ENCODE peak calls at places on chromosome 22, in five cellular contexts. Z is prostate gland, B is heart left ventricle, Y is HFF-Myc, R is NT2/D1. Q is an unnamed sample.

GRCh38 chr22:27381960-27382742 is 419.4 kb downstream of the MN1 start:
- DNase-seq in Z (no peak), B (no peak), Y (no peak), R (no peak), Q (no peak)

GRCh38 chr22:44972363-44973083 is 37.3 kb downstream of the PHF21B start:
- DNase-seq in Z (peak), B (no peak), Y (no peak), R (no peak), Q (no peak)

GRCh38 chr22:28222571-28222970 is 303.5 kb upstream of the PITPNB start:
- DNase-seq in Z (no peak), B (no peak), Y (no peak), R (no peak), Q (no peak)

GRCh38 chr22:40401981-40402406 is 31.6 kb downstream of the SGSM3 start:
- DNase-seq in Z (no peak), B (no peak), Y (no peak), R (no peak), Q (no peak)

GRCh38 chr22:26681395-26681821 is 24.0 kb downstream of the MIAT start:
- DNase-seq in Z (no peak), B (no peak), Y (no peak), R (peak), Q (no peak)

GRCh38 chr22:30921108-30921507 is 47.5 kb downstream of the MORC2 start:
- DNase-seq in Z (no peak), B (no peak), Y (no peak), R (no peak), Q (no peak)

GRCh38 chr22:33896154-33896800 is 24.0 kb downstream of the LARGE1 start:
- DNase-seq in Z (no peak), B (no peak), Y (no peak), R (no peak), Q (no peak)

GRCh38 chr22:36256474-36256873 is 3.5 kb downstream of the APOL1 start:
- DNase-seq in Z (no peak), B (no peak), Y (no peak), R (no peak), Q (no peak)

GRCh38 chr22:47090591-47091240 is 328.3 kb downstream of the TBC1D22A start:
- DNase-seq in Z (no peak), B (no peak), Y (no peak), R (no peak), Q (no peak)

DNA sequence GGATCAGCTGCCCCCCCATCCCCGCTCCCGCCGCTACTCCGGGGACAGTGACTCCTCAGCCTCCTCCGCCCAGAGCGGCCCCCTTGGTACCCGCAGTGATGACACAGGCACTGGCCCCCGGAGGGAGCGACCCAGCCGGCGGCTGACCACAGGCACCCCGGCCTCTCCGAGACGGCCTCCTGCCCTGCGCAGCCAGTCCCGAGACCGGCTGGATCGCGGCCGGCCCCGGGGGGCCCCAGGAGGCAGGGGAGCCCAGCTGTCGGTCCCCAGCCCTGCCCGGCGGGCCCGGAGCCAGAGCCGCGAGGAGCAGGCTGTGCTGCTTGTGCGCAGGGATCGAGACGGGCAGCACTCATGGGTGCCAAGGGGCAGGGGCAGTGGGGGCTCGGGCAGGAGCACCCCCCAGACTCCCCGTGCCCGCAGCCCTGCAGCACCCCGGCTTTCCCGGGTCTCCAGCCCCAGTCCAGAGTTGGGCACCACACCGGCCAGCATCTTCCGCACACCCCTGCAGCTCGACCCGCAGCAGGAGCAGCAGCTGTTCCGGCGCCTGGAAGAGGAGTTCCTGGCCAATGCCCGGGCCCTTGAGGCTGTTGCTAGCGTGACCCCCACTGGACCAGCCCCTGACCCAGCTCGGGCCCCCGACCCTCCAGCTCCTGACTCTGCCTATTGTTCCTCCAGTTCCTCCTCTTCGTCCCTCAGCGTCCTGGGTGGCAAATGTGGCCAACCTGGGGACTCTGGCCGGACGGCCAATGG is 3.9 kb downstream of the RASL10A start:
- DNase-seq in Z (no peak), B (no peak), Y (no peak), R (no peak), Q (no peak)
- H3K4me3 ChIP-seq in Z (no peak), B (peak), Y (no peak), R (no peak), Q (peak)

GRCh38 chr22:19176732-19177131 is 1.8 kb downstream of the SLC25A1 start:
- DNase-seq in Z (no peak), B (no peak), Y (no peak), R (no peak), Q (no peak)
- H3K4me3 ChIP-seq in Z (no peak), B (no peak), Y (peak), R (peak), Q (peak)

GRCh38 chr22:16937811-16938210 is 70.2 kb downstream of the GAB4 start:
- DNase-seq in Z (no peak), B (no peak), Y (no peak), R (no peak), Q (no peak)
- H3K4me3 ChIP-seq in Z (no peak), B (no peak), Y (no peak), R (no peak), Q (no peak)

GRCh38 chr22:24593810-24594568 is 1.1 kb upstream of the LRRC75B start:
- DNase-seq in Z (no peak), B (no peak), Y (no peak), R (no peak), Q (no peak)
- H3K4me3 ChIP-seq in Z (no peak), B (no peak), Y (no peak), R (no peak), Q (no peak)

DNA sequence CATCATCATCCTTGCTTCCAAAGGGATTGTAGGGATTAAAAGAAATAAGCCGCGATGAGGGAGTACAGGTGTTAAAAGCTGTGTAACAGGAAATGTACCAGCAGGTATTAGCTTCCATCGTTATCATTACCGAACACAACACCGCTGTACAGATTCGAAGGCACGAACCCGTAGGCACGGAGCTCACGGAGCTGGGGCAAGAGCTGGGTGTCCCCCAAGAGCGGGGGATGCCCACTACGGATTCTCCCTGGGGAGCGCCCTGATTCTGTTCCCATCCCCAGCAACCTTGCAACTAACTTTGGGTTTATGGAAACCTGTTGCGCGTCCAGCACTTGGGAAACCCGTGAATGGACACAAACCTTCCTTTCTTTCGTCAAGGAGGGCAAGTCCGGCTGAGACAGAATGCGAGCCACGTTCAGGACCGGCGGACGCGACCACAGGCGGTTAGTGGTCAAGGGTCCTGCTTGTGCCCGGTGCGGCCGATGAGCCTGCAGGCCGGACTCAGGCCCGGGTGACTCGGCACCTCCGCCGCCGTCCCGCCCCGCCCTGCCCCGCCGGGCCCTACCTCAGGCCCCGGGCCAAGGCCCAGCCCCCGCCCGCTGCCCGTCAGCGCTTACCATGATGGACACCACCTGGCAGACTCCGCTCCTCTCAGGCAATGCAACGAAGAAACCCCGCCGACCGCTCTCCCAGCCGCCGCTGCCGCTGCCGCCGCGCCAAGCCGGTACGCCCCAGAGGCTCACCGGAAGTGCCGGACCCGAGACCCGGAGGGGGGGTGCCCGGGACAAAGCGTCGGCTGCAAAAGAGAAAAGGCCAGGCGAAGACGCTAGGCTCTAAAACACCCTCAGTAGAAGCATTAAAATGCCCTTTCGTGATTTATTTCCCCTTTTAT is at the start of gene UFD1:
- DNase-seq in Z (peak), B (peak), Y (no peak), R (peak), Q (peak)
- H3K4me3 ChIP-seq in Z (peak), B (peak), Y (peak), R (peak), Q (peak)

GRCh38 chr22:38299758-38300157 is 17.5 kb downstream of the CSNK1E start:
- DNase-seq in Z (no peak), B (no peak), Y (no peak), R (no peak), Q (no peak)

GRCh38 chr22:38298312-38299000 is 18.8 kb downstream of the CSNK1E start:
- DNase-seq in Z (no peak), B (no peak), Y (no peak), R (no peak), Q (peak)

GRCh38 chr22:38302906-38303305 is 14.3 kb downstream of the CSNK1E start:
- DNase-seq in Z (no peak), B (no peak), Y (no peak), R (no peak), Q (no peak)

GRCh38 chr22:38299001-38299651 is 18.1 kb downstream of the CSNK1E start:
- DNase-seq in Z (no peak), B (no peak), Y (no peak), R (no peak), Q (no peak)

DNA sequence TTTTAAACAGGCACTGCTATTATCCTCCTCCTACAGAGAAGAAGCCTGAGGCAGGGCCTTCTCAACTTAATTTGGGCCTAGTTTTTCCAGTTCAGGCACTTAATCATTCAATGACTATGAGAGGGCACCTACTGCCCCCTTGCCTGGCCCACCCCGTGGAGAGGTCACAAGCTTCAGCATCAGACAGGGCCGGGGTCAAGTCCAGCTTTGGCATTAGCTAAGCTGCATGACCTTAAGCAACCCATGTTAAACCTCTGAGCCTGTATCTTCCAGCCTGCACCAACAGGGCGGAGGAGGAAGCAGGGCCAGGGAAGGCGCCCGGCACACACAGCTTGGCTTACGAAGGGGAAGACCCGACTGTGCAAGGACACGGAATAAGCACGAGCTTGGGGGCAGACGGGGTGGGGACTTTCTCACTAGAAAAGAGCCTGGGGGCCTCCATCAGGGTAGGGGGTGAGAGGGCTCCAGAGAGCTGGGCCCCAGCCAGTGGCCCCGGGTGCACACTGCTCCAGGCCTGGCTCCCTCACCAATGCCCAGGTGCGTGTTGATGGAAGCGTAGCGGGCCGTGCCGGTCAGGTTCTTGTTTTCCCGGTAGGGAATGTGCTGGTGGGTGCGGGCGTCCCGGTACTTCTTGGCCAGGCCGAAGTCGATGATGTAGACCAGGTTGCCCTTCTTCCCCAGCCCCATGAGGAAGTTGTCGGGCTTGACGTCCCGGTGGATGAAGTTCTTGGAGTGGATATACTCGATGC is 16.9 kb downstream of the CSNK1E start:
- DNase-seq in Z (no peak), B (no peak), Y (no peak), R (no peak), Q (no peak)
- H3K4me3 ChIP-seq in Z (no peak), B (no peak), Y (no peak), R (no peak), Q (no peak)

Q was measured in BE2C.